ENCODE peak calls at places on chromosomes 11 and 22, in four cellular contexts. T, N, U and M are unnamed samples.

GRCh38 chr11:117316197-117316961 is at the start of gene BACE1:
- DNase-seq in N (peak), U (no peak), T (peak), M (peak)

GRCh38 chr22:45083659-45084305 is 74.0 kb upstream of the PHF21B start:
- DNase-seq in N (no peak), U (no peak), T (no peak), M (no peak)

GRCh38 chr22:49026476-49027121 is 801.1 kb downstream of the BRD1 start:
- DNase-seq in T (no peak), N (no peak), U (no peak), M (no peak)

GRCh38 chr22:43435851-43436535 is 24.2 kb downstream of the MPPED1 start:
- DNase-seq in N (no peak), T (no peak), U (no peak), M (no peak)

GRCh38 chr22:24102366-24103200 is 78.7 kb upstream of the SUSD2 start:
- DNase-seq in T (no peak), U (no peak), N (peak), M (no peak)

GRCh38 chr22:10780281-10780680 is 4747.7 kb upstream of the OR11H1 start:
- DNase-seq in T (no peak), U (no peak), N (no peak), M (no peak)

GRCh38 chr11:113991170-113991569 is 16.3 kb downstream of the HTR3A start:
- DNase-seq in N (no peak), U (no peak), T (no peak), M (no peak)

GRCh38 chr11:129115652-129116585 is 76.2 kb downstream of the ARHGAP32 start:
- DNase-seq in T (no peak), U (no peak), N (no peak), M (no peak)

GRCh38 chr11:17571431-17572358 is 24.6 kb downstream of the OTOG start:
- DNase-seq in T (no peak), N (no peak), U (no peak), M (no peak)

GRCh38 chr11:34284166-34284565 is 73.6 kb downstream of the ABTB2 start:
- DNase-seq in N (no peak), T (no peak), U (no peak), M (no peak)

GRCh38 chr22:32144875-32145274 is 14.2 kb downstream of the C22orf42 start:
- DNase-seq in T (no peak), U (no peak), N (no peak), M (no peak)

GRCh38 chr22:17843189-17843588 is 68.9 kb upstream of the BID start:
- DNase-seq in U (no peak), T (no peak), N (no peak), M (no peak)

GRCh38 chr22:36611241-36611976 is 82.4 kb upstream of the EIF3D start:
- DNase-seq in T (no peak), U (no peak), N (no peak), M (no peak)

GRCh38 chr11:112620621-112621394 is 340.4 kb upstream of the NCAM1 start:
- DNase-seq in U (no peak), N (no peak), T (no peak), M (no peak)

GRCh38 chr11:2388431-2389024 is 11.4 kb downstream of the CD81 start:
- DNase-seq in N (no peak), U (no peak), T (no peak), M (no peak)

GRCh38 chr11:126863294-126863997 is 137.1 kb downstream of the KIRREL3 start:
- DNase-seq in T (no peak), N (no peak), U (no peak), M (no peak)

GRCh38 chr11:59668188-59668949 is 468 bp downstream of the PATL1 start:
- DNase-seq in N (peak), U (no peak), T (peak), M (peak)

GRCh38 chr11:3627291-3627690 is 14.5 kb downstream of the ART5 start:
- DNase-seq in T (no peak), N (no peak), U (no peak), M (no peak)

GRCh38 chr11:71176812-71177211 is 75.6 kb downstream of the SHANK2 start:
- DNase-seq in T (no peak), U (no peak), N (no peak), M (no peak)

GRCh38 chr11:113274708-113275582 is 39.4 kb upstream of the TTC12 start:
- DNase-seq in T (no peak), N (no peak), U (no peak), M (no peak)

GRCh38 chr11:45739866-45740265 is 65.1 kb upstream of the SLC35C1 start:
- DNase-seq in U (no peak), N (no peak), T (no peak), M (no peak)

GRCh38 chr11:10323793-10324170 is 18.9 kb downstream of the ADM start:
- DNase-seq in T (no peak), N (no peak), U (no peak), M (no peak)

GRCh38 chr22:22006596-22006990 is 24.0 kb upstream of the TOP3B start:
- DNase-seq in U (no peak), T (no peak), N (no peak), M (no peak)

GRCh38 chr11:120236169-120237107 is 3.5 kb upstream of the POU2F3 start:
- DNase-seq in T (no peak), N (no peak), U (no peak), M (no peak)

GRCh38 chr11:84261707-84262106 is 975.5 kb upstream of the CCDC90B start:
- DNase-seq in N (no peak), U (no peak), T (no peak), M (no peak)

GRCh38 chr11:79428406-79428805 is 12.4 kb downstream of the TENM4 start:
- DNase-seq in N (no peak), T (no peak), U (no peak), M (no peak)

GRCh38 chr11:9972917-9973504 is 309.1 kb downstream of the SWAP70 start:
- DNase-seq in U (no peak), N (no peak), T (no peak), M (no peak)

GRCh38 chr11:47332303-47332711 is 20.2 kb downstream of the MYBPC3 start:
- DNase-seq in U (no peak), N (no peak), T (no peak), M (no peak)

GRCh38 chr11:63917685-63918523 is 940 bp upstream of the RCOR2 start:
- DNase-seq in U (peak), N (peak), T (peak), M (peak)

GRCh38 chr11:87724358-87724757 is 450.9 kb downstream of the RAB38 start:
- DNase-seq in T (no peak), U (no peak), N (no peak), M (no peak)

DNA sequence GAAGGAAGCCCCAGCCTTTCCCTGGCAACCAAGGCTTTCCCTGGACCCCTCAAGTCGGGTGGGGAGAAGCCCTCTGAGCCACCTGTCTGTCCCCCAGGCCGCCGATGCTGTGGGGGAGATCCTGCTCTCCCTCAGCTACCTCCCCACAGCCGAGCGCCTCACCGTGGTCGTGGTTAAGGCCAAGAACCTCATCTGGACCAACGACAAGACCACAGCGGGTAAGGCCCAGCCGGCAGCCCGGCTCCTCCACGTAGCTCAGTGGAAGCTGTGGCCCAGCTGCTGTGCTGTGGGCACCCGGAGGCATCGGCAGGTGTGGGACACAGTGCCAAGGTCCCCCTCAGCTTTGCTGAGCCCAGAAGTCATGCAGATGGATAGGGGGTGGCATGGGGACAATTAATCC is 12.2 kb upstream of the RHOD start:
- DNase-seq in U (no peak), N (no peak), T (no peak), M (no peak)
- TF ChIP-seq CTCF in U (no peak), N (no peak), T (no peak), M (no peak)

GRCh38 chr11:60711316-60711715 is 11.9 kb downstream of the MS4A8 start:
- DNase-seq in U (no peak), T (no peak), N (no peak), M (no peak)

GRCh38 chr11:60705895-60706294 is 6.5 kb downstream of the MS4A8 start:
- DNase-seq in N (no peak), U (no peak), T (no peak), M (no peak)

GRCh38 chr11:60706931-60707330 is 7.5 kb downstream of the MS4A8 start:
- DNase-seq in U (no peak), N (no peak), T (no peak), M (no peak)

GRCh38 chr11:60710482-60710881 is 11.1 kb downstream of the MS4A8 start:
- DNase-seq in U (no peak), N (no peak), T (no peak), M (no peak)
- TF ChIP-seq CTCF in U (no peak), N (no peak), T (no peak), M (no peak)

GRCh38 chr22:26986884-26987283 is 329.5 kb downstream of the MIAT start:
- DNase-seq in T (no peak), U (no peak), N (no peak), M (no peak)
- TF ChIP-seq CTCF in T (no peak), U (no peak), N (no peak), M (no peak)

GRCh38 chr22:16658068-16658467 is 65.5 kb upstream of the CCT8L2 start:
- DNase-seq in U (no peak), N (no peak), T (no peak), M (no peak)
- TF ChIP-seq CTCF in U (no peak), N (no peak), T (no peak), M (no peak)

DNA sequence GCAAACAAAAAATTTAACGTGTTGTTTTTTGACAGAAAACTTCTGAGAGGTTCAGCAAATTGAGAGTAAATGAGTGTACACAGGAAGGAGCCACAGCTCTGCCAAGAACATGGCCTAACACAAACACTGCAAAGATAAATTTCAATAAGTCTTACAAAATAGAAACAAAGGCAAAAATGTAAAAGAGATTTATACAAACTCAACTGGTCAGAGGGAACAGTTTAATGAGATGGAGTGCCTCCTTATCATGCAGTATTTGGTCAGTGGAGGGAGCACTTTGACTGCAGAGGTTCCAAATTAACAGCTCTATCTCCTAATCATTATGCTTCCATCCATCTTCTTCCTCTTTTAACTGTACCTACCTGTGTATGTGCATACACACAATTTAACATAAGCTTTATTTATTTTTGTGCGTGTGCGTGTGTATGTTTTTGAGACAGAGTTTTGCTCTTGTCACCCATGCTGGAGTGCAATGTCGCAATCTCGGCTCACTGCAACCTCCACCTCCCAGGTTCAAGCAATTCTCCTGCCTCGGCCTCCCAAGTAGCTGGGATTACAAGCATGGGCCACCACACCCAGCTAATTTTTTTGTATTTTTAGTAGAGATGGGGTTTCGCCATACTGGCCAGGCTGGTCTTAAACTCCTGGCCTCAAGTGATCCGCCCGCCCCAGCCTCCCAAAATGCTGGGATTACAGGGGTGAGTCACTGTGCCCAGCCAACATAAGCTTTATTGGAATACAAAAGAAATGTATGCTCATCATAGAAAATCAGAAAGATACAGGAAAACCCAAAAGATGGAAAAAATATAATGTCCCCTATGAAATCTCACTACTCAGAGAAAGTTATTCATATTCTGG is 111.9 kb downstream of the MRTFA start:
- DNase-seq in U (no peak), T (no peak), N (no peak), M (no peak)
- TF ChIP-seq CTCF in U (no peak), T (no peak), N (no peak), M (no peak)

DNA sequence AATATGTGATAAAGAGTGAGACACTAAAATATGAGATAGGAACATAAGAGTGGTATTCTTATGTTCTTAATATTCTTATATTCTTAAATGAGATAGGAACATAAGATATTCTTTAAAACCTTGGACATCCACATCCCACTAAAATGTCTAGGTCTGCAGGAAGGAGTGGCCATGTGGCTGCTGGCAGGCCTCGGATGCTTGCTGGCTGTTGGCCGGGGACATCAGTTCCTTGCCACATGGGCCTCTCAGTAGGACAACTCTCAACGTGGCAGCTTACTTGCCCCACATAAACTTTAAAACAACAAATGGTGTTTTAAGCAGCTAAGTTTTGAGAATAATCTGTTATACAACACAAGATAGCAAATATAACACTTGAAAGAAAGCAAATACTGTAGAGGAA is 240.1 kb downstream of the CASP12 start:
- DNase-seq in T (no peak), N (no peak), U (no peak), M (no peak)
- TF ChIP-seq CTCF in T (no peak), N (no peak), U (no peak), M (no peak)

DNA sequence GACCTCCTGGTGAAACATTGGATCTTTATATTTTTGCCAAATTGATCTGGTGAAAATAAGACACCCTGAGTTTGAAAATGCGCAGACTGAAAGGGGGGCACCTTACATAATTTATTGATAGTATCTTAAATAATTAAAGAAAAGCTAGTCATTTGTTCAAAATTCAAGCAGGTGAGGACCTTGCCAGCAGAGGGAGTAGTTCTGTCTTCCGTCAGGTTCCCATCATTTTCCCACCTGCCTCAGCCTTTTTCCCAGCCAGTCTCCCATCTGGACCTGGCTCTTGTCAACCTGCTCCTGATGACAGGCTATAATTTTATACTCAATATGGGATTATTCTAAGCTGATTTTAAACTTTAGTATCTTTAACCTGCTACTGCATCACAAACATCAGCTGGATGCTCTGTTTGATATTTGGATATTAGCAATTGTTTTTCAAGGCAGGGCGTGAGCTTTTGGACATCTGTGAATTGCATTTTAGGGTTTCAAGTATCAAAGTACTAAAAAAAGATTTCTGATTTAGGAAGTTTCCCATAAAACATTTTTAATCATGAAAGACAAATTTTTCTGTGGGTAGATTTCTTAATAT is 132.0 kb downstream of the ELP4 start:
- DNase-seq in U (no peak), T (no peak), N (no peak), M (peak)
- TF ChIP-seq CTCF in U (peak), T (no peak), N (peak), M (peak)

GRCh38 chr11:102179366-102179765 is 69.1 kb downstream of the YAP1 start:
- DNase-seq in T (no peak), U (no peak), N (no peak), M (no peak)
- TF ChIP-seq CTCF in T (no peak), U (no peak), N (no peak), M (no peak)

GRCh38 chr11:74570266-74571061 is 21.9 kb upstream of the POLD3 start:
- DNase-seq in T (peak), N (no peak), U (no peak), M (peak)
- TF ChIP-seq CTCF in T (peak), N (peak), U (peak), M (peak)

DNA sequence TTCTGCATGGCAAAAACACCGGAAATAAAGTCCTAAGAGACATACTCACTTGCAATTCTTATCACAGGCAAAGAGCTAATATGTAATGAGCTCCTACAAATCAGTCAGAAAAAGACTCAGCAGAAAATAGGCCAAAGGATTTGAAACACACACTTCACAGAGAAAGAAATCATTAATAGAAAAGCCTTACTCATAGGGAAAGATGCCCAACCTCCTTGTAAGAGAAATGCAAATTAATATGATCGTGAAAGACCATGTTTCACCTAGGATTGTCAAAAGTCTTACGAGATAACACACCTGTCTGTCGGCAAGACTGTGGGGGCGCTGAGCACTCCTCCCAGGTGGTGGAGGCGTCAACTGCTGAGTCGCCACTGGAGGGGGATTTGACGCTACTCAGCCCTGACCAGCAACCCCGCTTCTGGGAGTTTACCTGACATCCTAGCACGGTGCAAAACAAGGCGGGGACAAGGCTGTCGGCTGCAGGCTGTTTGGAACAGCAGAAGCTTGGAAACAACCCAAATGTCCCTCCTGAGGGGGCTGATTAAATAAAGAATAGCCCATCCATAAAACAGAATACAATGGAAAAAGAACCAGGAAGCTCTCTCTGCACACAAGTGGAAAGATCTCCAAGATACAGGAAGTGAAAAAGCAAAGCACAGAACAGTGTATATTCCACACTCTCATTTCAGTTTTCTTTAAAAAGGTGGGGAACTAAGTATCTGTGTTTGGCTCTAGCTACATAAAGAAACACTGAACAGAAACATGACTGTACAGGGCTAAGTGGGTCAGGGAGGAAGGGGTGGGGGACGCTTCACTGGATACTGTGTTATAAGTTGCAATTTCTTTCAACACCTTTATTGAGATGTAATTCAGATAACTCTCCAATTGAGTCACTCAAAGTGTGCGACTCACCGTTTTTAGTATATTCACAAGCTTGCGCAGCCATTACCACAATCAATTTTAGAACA is 11.5 kb downstream of the CSNK1E start:
- DNase-seq in T (no peak), U (no peak), N (peak), M (no peak)
- TF ChIP-seq CTCF in T (no peak), U (no peak), N (no peak), M (no peak)